ENCODE peak calls at places on chromosomes 11 and 22, in six cellular contexts. R is CD8-positive, alpha-beta memory T cell; G is kidney tubule cell; C is NCI-H146; B is activated effector memory CD4-positive, alpha-beta T cell treated with anti-CD3 and anti-CD28 coated beads, Interleukin-2, amount 50 U/mL, for 16 hours; L is Calu3. O is an unnamed sample.

GRCh38 chr11:99068832-99069231 is 48.1 kb downstream of the CNTN5 start:
- DNase-seq in B (no peak), R (no peak), G (peak; percentile 7), L (no peak), C (peak; percentile 15), O (no peak)

GRCh38 chr22:17781319-17782031 is 7.2 kb upstream of the BID start:
- DNase-seq in R (peak; percentile 48), C (no peak), G (peak; percentile 89), L (peak; percentile 56), B (peak; percentile 88), O (peak; percentile 32)

GRCh38 chr11:45107051-45107450 is 39.4 kb upstream of the PRDM11 start:
- DNase-seq in G (no peak), L (no peak), R (no peak), B (no peak), C (no peak), O (no peak)

GRCh38 chr11:88414385-88414861 is 76.9 kb upstream of the CTSC start:
- DNase-seq in G (peak; percentile 51), R (peak; percentile 35), C (no peak), L (peak; percentile 18), B (no peak), O (peak; percentile 59)

GRCh38 chr11:112195906-112196305 is 20.6 kb downstream of the BCO2 start:
- DNase-seq in R (no peak), C (no peak), G (peak; percentile 79), L (no peak), B (no peak), O (no peak)

GRCh38 chr11:117210620-117211019 is 11.4 kb downstream of the TAGLN start:
- DNase-seq in G (no peak), R (no peak), B (no peak), C (no peak), L (no peak), O (no peak)

GRCh38 chr11:380095-380480 is 10.8 kb downstream of the B4GALNT4 start:
- DNase-seq in G (no peak), C (no peak), L (no peak), R (no peak), B (no peak), O (no peak)

GRCh38 chr11:57901756-57902155 is 121.9 kb upstream of the OR9Q1 start:
- DNase-seq in B (no peak), L (peak; percentile 12), C (no peak), G (peak; percentile 44), R (no peak), O (no peak)

GRCh38 chr11:127003260-127003981 is 2.9 kb upstream of the KIRREL3 start:
- DNase-seq in R (no peak), C (peak; percentile 90), G (peak; percentile 79), B (no peak), L (peak; percentile 66), O (peak; percentile 97)

GRCh38 chr11:119935341-119935925 is 202.5 kb downstream of the TRIM29 start:
- DNase-seq in C (no peak), R (no peak), L (no peak), B (no peak), G (no peak), O (no peak)

GRCh38 chr11:5196731-5197130 is 3.8 kb downstream of the OR51V1 start:
- DNase-seq in C (no peak), R (no peak), G (no peak), B (no peak), L (no peak), O (no peak)

GRCh38 chr11:61541568-61541967 is 33.0 kb downstream of the LRRC10B start:
- DNase-seq in C (peak; percentile 55), G (peak; percentile 17), R (no peak), B (no peak), L (no peak), O (peak; percentile 95)

GRCh38 chr22:30609260-30610185 is 2.5 kb downstream of the TCN2 start:
- DNase-seq in G (peak; percentile 90), R (no peak), C (no peak), B (no peak), L (peak; percentile 52), O (no peak)

GRCh38 chr11:132874638-132875037 is 657.7 kb downstream of the OPCML start:
- DNase-seq in C (no peak), L (no peak), R (no peak), G (peak; percentile 55), B (no peak), O (no peak)

O was measured in NCI-H510A treated with DMSO at 0.1 percent for 48 hours.